ENCODE peak calls at places on chromosome 2, in five cellular contexts. One of them, this sample, is unnamed.

GRCh38 chr2:98293931-98294687 is 52.1 kb upstream of the CNGA3 start:
- DNase-seq in glutamatergic neuron: no peak
- DNase-seq in ascending aorta: peak
- DNase-seq in fibroblast of mammary gland: no peak
- DNase-seq in HCT116: no peak
- DNase-seq in this sample: no peak

GRCh38 chr2:106705877-106706276 is 180.1 kb downstream of the ST6GAL2 start:
- DNase-seq in fibroblast of mammary gland: no peak
- DNase-seq in glutamatergic neuron: no peak
- DNase-seq in ascending aorta: no peak
- DNase-seq in HCT116: no peak
- DNase-seq in this sample: no peak

GRCh38 chr2:129253461-129253812 is 726.0 kb upstream of the RAB6C start:
- DNase-seq in HCT116: peak
- DNase-seq in ascending aorta: no peak
- DNase-seq in glutamatergic neuron: no peak
- DNase-seq in fibroblast of mammary gland: no peak
- DNase-seq in this sample: no peak

GRCh38 chr2:205858781-205859478 is 176.6 kb downstream of the NRP2 start:
- DNase-seq in glutamatergic neuron: no peak
- DNase-seq in ascending aorta: no peak
- DNase-seq in HCT116: no peak
- DNase-seq in fibroblast of mammary gland: peak
- DNase-seq in this sample: peak

GRCh38 chr2:160584972-160585494 is 91.4 kb upstream of the RBMS1 start:
- DNase-seq in fibroblast of mammary gland: peak
- DNase-seq in ascending aorta: no peak
- DNase-seq in glutamatergic neuron: no peak
- DNase-seq in HCT116: no peak
- DNase-seq in this sample: no peak

GRCh38 chr2:71945133-71945959 is 202.3 kb downstream of the CYP26B1 start:
- DNase-seq in ascending aorta: no peak
- DNase-seq in fibroblast of mammary gland: no peak
- DNase-seq in HCT116: no peak
- DNase-seq in glutamatergic neuron: no peak
- DNase-seq in this sample: no peak

GRCh38 chr2:84904717-84905174 is 710 bp upstream of the TMSB10 start:
- DNase-seq in HCT116: no peak
- DNase-seq in ascending aorta: peak
- DNase-seq in glutamatergic neuron: peak
- DNase-seq in fibroblast of mammary gland: peak
- DNase-seq in this sample: peak

GRCh38 chr2:226796840-226797288 is 2.8 kb downstream of the IRS1 start:
- DNase-seq in glutamatergic neuron: peak
- DNase-seq in fibroblast of mammary gland: peak
- DNase-seq in HCT116: no peak
- DNase-seq in ascending aorta: no peak
- DNase-seq in this sample: peak

GRCh38 chr2:152585830-152586484 is 131.3 kb downstream of the PRPF40A start:
- DNase-seq in ascending aorta: peak
- DNase-seq in glutamatergic neuron: no peak
- DNase-seq in HCT116: no peak
- DNase-seq in fibroblast of mammary gland: peak
- DNase-seq in this sample: no peak

GRCh38 chr2:183950673-183951072 is 647.7 kb upstream of the ZNF804A start:
- DNase-seq in HCT116: no peak
- DNase-seq in glutamatergic neuron: no peak
- DNase-seq in fibroblast of mammary gland: peak
- DNase-seq in ascending aorta: no peak
- DNase-seq in this sample: no peak

GRCh38 chr2:157923598-157923997 is 47.5 kb upstream of the ACVR1 start:
- DNase-seq in glutamatergic neuron: no peak
- DNase-seq in ascending aorta: no peak
- DNase-seq in fibroblast of mammary gland: no peak
- DNase-seq in HCT116: no peak
- DNase-seq in this sample: no peak

GRCh38 chr2:9207641-9208301 is 1.2 kb downstream of the ASAP2 start:
- DNase-seq in ascending aorta: peak
- DNase-seq in fibroblast of mammary gland: no peak
- DNase-seq in HCT116: no peak
- DNase-seq in glutamatergic neuron: no peak
- DNase-seq in this sample: peak

GRCh38 chr2:58644992-58645391 is 403.9 kb upstream of the FANCL start:
- DNase-seq in glutamatergic neuron: no peak
- DNase-seq in fibroblast of mammary gland: no peak
- DNase-seq in ascending aorta: no peak
- DNase-seq in HCT116: no peak
- DNase-seq in this sample: no peak

GRCh38 chr2:189698020-189698887 is 23.8 kb downstream of the ANKAR start:
- DNase-seq in fibroblast of mammary gland: peak
- DNase-seq in ascending aorta: peak
- DNase-seq in glutamatergic neuron: no peak
- DNase-seq in HCT116: peak
- DNase-seq in this sample: no peak

GRCh38 chr2:133286326-133286922 is 281.8 kb downstream of the NCKAP5 start:
- DNase-seq in glutamatergic neuron: no peak
- DNase-seq in ascending aorta: no peak
- DNase-seq in fibroblast of mammary gland: no peak
- DNase-seq in HCT116: no peak
- DNase-seq in this sample: no peak

GRCh38 chr2:49004046-49004626 is 150.2 kb downstream of the FSHR start:
- DNase-seq in glutamatergic neuron: no peak
- DNase-seq in fibroblast of mammary gland: no peak
- DNase-seq in ascending aorta: no peak
- DNase-seq in HCT116: no peak
- DNase-seq in this sample: no peak

GRCh38 chr2:239769574-239770145 is 255.5 kb downstream of the NDUFA10 start:
- DNase-seq in fibroblast of mammary gland: no peak
- DNase-seq in HCT116: no peak
- DNase-seq in glutamatergic neuron: no peak
- DNase-seq in ascending aorta: no peak
- DNase-seq in this sample: no peak

GRCh38 chr2:160156665-160157064 is 43.4 kb downstream of the ITGB6 start:
- DNase-seq in HCT116: no peak
- DNase-seq in fibroblast of mammary gland: peak
- DNase-seq in ascending aorta: no peak
- DNase-seq in glutamatergic neuron: no peak
- DNase-seq in this sample: no peak

GRCh38 chr2:9554841-9555337 is 741 bp downstream of the ADAM17 start:
- DNase-seq in glutamatergic neuron: no peak
- DNase-seq in ascending aorta: peak
- DNase-seq in fibroblast of mammary gland: peak
- DNase-seq in HCT116: no peak
- DNase-seq in this sample: peak

GRCh38 chr2:236663671-236664101 is 94.1 kb downstream of the ACKR3 start:
- DNase-seq in ascending aorta: peak
- DNase-seq in glutamatergic neuron: no peak
- DNase-seq in HCT116: no peak
- DNase-seq in fibroblast of mammary gland: peak
- DNase-seq in this sample: no peak

GRCh38 chr2:64627860-64628841 is 25.6 kb downstream of the SERTAD2 start:
- DNase-seq in glutamatergic neuron: peak
- DNase-seq in ascending aorta: no peak
- DNase-seq in fibroblast of mammary gland: no peak
- DNase-seq in HCT116: no peak
- DNase-seq in this sample: no peak

GRCh38 chr2:222423632-222424280 is 587 bp upstream of the SGPP2 start:
- DNase-seq in HCT116: no peak
- DNase-seq in ascending aorta: no peak
- DNase-seq in glutamatergic neuron: no peak
- DNase-seq in fibroblast of mammary gland: no peak
- DNase-seq in this sample: peak

GRCh38 chr2:181235683-181236459 is 221.3 kb upstream of the ITGA4 start:
- DNase-seq in fibroblast of mammary gland: no peak
- DNase-seq in glutamatergic neuron: no peak
- DNase-seq in HCT116: no peak
- DNase-seq in ascending aorta: no peak
- DNase-seq in this sample: no peak

GRCh38 chr2:181243319-181243718 is 213.9 kb upstream of the ITGA4 start:
- DNase-seq in glutamatergic neuron: no peak
- DNase-seq in fibroblast of mammary gland: no peak
- DNase-seq in HCT116: no peak
- DNase-seq in ascending aorta: no peak
- DNase-seq in this sample: no peak

GRCh38 chr2:181241366-181241765 is 215.8 kb upstream of the ITGA4 start:
- DNase-seq in fibroblast of mammary gland: no peak
- DNase-seq in glutamatergic neuron: no peak
- DNase-seq in HCT116: no peak
- DNase-seq in ascending aorta: no peak
- DNase-seq in this sample: no peak

GRCh38 chr2:181240844-181241243 is 216.3 kb upstream of the ITGA4 start:
- DNase-seq in ascending aorta: no peak
- DNase-seq in HCT116: no peak
- DNase-seq in glutamatergic neuron: no peak
- DNase-seq in fibroblast of mammary gland: no peak
- DNase-seq in this sample: no peak

GRCh38 chr2:181239400-181239799 is 217.8 kb upstream of the ITGA4 start:
- DNase-seq in fibroblast of mammary gland: peak
- DNase-seq in ascending aorta: no peak
- DNase-seq in HCT116: peak
- DNase-seq in glutamatergic neuron: no peak
- DNase-seq in this sample: no peak
- TF ChIP-seq CTCF in fibroblast of mammary gland: peak
- TF ChIP-seq CTCF in ascending aorta: no peak
- TF ChIP-seq CTCF in HCT116: peak
- TF ChIP-seq CTCF in glutamatergic neuron: peak
- TF ChIP-seq CTCF in this sample: no peak

GRCh38 chr2:220892018-220892634 is 680.0 kb downstream of the EPHA4 start:
- DNase-seq in HCT116: no peak
- DNase-seq in glutamatergic neuron: no peak
- DNase-seq in ascending aorta: no peak
- DNase-seq in fibroblast of mammary gland: no peak
- DNase-seq in this sample: no peak

GRCh38 chr2:220893411-220893810 is 678.7 kb downstream of the EPHA4 start:
- DNase-seq in fibroblast of mammary gland: no peak
- DNase-seq in HCT116: no peak
- DNase-seq in ascending aorta: no peak
- DNase-seq in glutamatergic neuron: no peak
- DNase-seq in this sample: no peak

GRCh38 chr2:220899492-220899891 is 672.6 kb downstream of the EPHA4 start:
- DNase-seq in glutamatergic neuron: no peak
- DNase-seq in ascending aorta: no peak
- DNase-seq in HCT116: no peak
- DNase-seq in fibroblast of mammary gland: no peak
- DNase-seq in this sample: no peak

GRCh38 chr2:220891405-220891804 is 680.7 kb downstream of the EPHA4 start:
- DNase-seq in ascending aorta: no peak
- DNase-seq in HCT116: peak
- DNase-seq in fibroblast of mammary gland: peak
- DNase-seq in glutamatergic neuron: no peak
- DNase-seq in this sample: no peak

DNA sequence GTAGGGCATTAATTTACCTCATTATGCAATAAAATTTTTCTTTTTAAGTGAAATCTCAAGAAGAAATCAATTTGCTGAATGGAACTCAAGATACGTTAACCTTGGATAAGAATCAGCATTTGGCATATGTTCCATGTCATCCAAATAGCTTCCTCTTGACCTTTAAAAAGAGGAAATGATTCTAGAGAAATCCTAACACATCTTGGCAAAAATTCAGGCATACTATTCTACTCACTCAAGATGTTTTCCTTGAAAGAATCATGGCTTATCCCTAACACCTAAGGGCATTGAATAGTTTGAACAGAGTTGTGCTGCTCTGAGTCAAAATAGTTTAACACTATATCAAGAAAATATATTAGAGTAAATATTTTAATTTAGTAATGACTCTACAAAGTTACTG is 678.0 kb downstream of the EPHA4 start:
- DNase-seq in HCT116: no peak
- DNase-seq in fibroblast of mammary gland: peak
- DNase-seq in glutamatergic neuron: no peak
- DNase-seq in ascending aorta: no peak
- DNase-seq in this sample: no peak
- TF ChIP-seq CTCF in HCT116: no peak
- TF ChIP-seq CTCF in fibroblast of mammary gland: no peak
- TF ChIP-seq CTCF in glutamatergic neuron: no peak
- TF ChIP-seq CTCF in ascending aorta: no peak
- TF ChIP-seq CTCF in this sample: no peak

GRCh38 chr2:69811591-69811990 is 17.9 kb upstream of the GMCL1 start:
- DNase-seq in glutamatergic neuron: no peak
- DNase-seq in HCT116: no peak
- DNase-seq in ascending aorta: no peak
- DNase-seq in fibroblast of mammary gland: no peak
- DNase-seq in this sample: no peak

GRCh38 chr2:69805887-69806286 is 23.6 kb upstream of the GMCL1 start:
- DNase-seq in glutamatergic neuron: no peak
- DNase-seq in HCT116: no peak
- DNase-seq in ascending aorta: no peak
- DNase-seq in fibroblast of mammary gland: no peak
- DNase-seq in this sample: no peak

GRCh38 chr2:69811018-69811417 is 18.4 kb upstream of the GMCL1 start:
- DNase-seq in HCT116: no peak
- DNase-seq in fibroblast of mammary gland: no peak
- DNase-seq in ascending aorta: no peak
- DNase-seq in glutamatergic neuron: no peak
- DNase-seq in this sample: no peak

GRCh38 chr2:69807821-69808540 is 21.5 kb upstream of the GMCL1 start:
- DNase-seq in HCT116: no peak
- DNase-seq in fibroblast of mammary gland: no peak
- DNase-seq in glutamatergic neuron: no peak
- DNase-seq in ascending aorta: no peak
- DNase-seq in this sample: no peak

GRCh38 chr2:69810550-69810949 is 18.9 kb upstream of the GMCL1 start:
- DNase-seq in fibroblast of mammary gland: no peak
- DNase-seq in ascending aorta: no peak
- DNase-seq in HCT116: no peak
- DNase-seq in glutamatergic neuron: no peak
- DNase-seq in this sample: no peak
- TF ChIP-seq CTCF in fibroblast of mammary gland: no peak
- TF ChIP-seq CTCF in ascending aorta: no peak
- TF ChIP-seq CTCF in HCT116: no peak
- TF ChIP-seq CTCF in glutamatergic neuron: no peak
- TF ChIP-seq CTCF in this sample: no peak

GRCh38 chr2:212526059-212526458 is 12.5 kb downstream of the ERBB4 start:
- DNase-seq in ascending aorta: no peak
- DNase-seq in glutamatergic neuron: no peak
- DNase-seq in HCT116: no peak
- DNase-seq in fibroblast of mammary gland: no peak
- DNase-seq in this sample: no peak

GRCh38 chr2:212523756-212524155 is 14.8 kb downstream of the ERBB4 start:
- DNase-seq in ascending aorta: no peak
- DNase-seq in HCT116: no peak
- DNase-seq in glutamatergic neuron: no peak
- DNase-seq in fibroblast of mammary gland: no peak
- DNase-seq in this sample: no peak

GRCh38 chr2:212517693-212518092 is 20.9 kb downstream of the ERBB4 start:
- DNase-seq in glutamatergic neuron: no peak
- DNase-seq in HCT116: no peak
- DNase-seq in ascending aorta: no peak
- DNase-seq in fibroblast of mammary gland: no peak
- DNase-seq in this sample: no peak

DNA sequence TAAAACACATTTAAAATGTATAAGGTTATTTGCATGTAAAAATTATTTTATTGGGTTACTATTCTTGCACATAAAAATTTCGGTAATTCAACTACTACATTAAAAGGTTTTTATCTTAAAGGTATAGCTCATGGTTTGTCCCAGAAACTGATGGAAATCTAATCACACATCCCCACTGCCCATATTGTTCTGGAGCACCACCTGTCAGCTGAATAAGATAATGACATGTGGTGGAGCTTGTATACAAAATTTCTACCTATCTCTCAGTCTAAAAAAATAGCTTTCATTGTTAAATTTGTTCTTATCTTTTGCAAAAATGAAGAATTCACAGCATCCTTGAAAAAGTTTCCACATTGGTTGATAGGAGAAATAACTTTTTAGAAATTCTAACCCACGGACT is 18.3 kb downstream of the ERBB4 start:
- DNase-seq in ascending aorta: no peak
- DNase-seq in glutamatergic neuron: no peak
- DNase-seq in fibroblast of mammary gland: peak
- DNase-seq in HCT116: peak
- DNase-seq in this sample: peak
- TF ChIP-seq CTCF in ascending aorta: no peak
- TF ChIP-seq CTCF in glutamatergic neuron: no peak
- TF ChIP-seq CTCF in fibroblast of mammary gland: peak
- TF ChIP-seq CTCF in HCT116: peak
- TF ChIP-seq CTCF in this sample: no peak